ENCODE peak calls at places on chromosomes 4 and X, in eight cellular contexts. One of them, this sample, is unnamed.

GRCh38 chr4:135186002-135186401 is 984.4 kb upstream of the PABPC4L start:
- DNase-seq in stomach: no peak
- DNase-seq in fibroblast of the aortic adventitia: no peak
- DNase-seq in SK-N-SH: no peak
- DNase-seq in AG04450: no peak
- DNase-seq in IMR-90: no peak
- DNase-seq in mucosa of descending colon: no peak
- DNase-seq in pancreas: no peak
- DNase-seq in this sample: no peak

GRCh38 chr4:102449751-102450352 is 51.3 kb upstream of the NFKB1 start:
- DNase-seq in stomach: peak; percentile 33
- DNase-seq in fibroblast of the aortic adventitia: peak; percentile 76
- DNase-seq in SK-N-SH: peak; percentile 41
- DNase-seq in AG04450: peak; percentile 32
- DNase-seq in IMR-90: peak; percentile 64
- DNase-seq in mucosa of descending colon: peak; percentile 80
- DNase-seq in pancreas: no peak
- DNase-seq in this sample: no peak

GRCh38 chr4:158817562-158818370 is 48.9 kb downstream of the FNIP2 start:
- DNase-seq in stomach: no peak
- DNase-seq in fibroblast of the aortic adventitia: no peak
- DNase-seq in SK-N-SH: no peak
- DNase-seq in AG04450: no peak
- DNase-seq in IMR-90: no peak
- DNase-seq in mucosa of descending colon: no peak
- DNase-seq in pancreas: no peak
- DNase-seq in this sample: no peak

GRCh38 chrX:13317366-13317765 is 2.5 kb downstream of the ATXN3L start:
- DNase-seq in stomach: no peak
- DNase-seq in fibroblast of the aortic adventitia: no peak
- DNase-seq in SK-N-SH: no peak
- DNase-seq in AG04450: no peak
- DNase-seq in IMR-90: no peak
- DNase-seq in mucosa of descending colon: no peak
- DNase-seq in pancreas: no peak
- DNase-seq in this sample: no peak

GRCh38 chr4:140078366-140078765 is 75.6 kb downstream of the MAML3 start:
- DNase-seq in stomach: no peak
- DNase-seq in fibroblast of the aortic adventitia: peak; percentile 23
- DNase-seq in SK-N-SH: no peak
- DNase-seq in AG04450: no peak
- DNase-seq in IMR-90: peak; percentile 51
- DNase-seq in mucosa of descending colon: no peak
- DNase-seq in pancreas: no peak
- DNase-seq in this sample: no peak

GRCh38 chr4:184293552-184293951 is 75.9 kb upstream of the ENPP6 start:
- DNase-seq in stomach: peak; percentile 64
- DNase-seq in fibroblast of the aortic adventitia: no peak
- DNase-seq in SK-N-SH: no peak
- DNase-seq in AG04450: no peak
- DNase-seq in IMR-90: no peak
- DNase-seq in mucosa of descending colon: peak; percentile 61
- DNase-seq in pancreas: no peak
- DNase-seq in this sample: no peak

GRCh38 chrX:43677993-43678392 is 21.9 kb downstream of the MAOA start:
- DNase-seq in stomach: peak; percentile 32
- DNase-seq in fibroblast of the aortic adventitia: no peak
- DNase-seq in SK-N-SH: no peak
- DNase-seq in AG04450: no peak
- DNase-seq in IMR-90: no peak
- DNase-seq in mucosa of descending colon: peak; percentile 53
- DNase-seq in pancreas: no peak
- DNase-seq in this sample: no peak

GRCh38 chrX:24148118-24148517 is 1.4 kb upstream of the ZFX start:
- DNase-seq in stomach: no peak
- DNase-seq in fibroblast of the aortic adventitia: no peak
- DNase-seq in SK-N-SH: no peak
- DNase-seq in AG04450: no peak
- DNase-seq in IMR-90: peak; percentile 11
- DNase-seq in mucosa of descending colon: no peak
- DNase-seq in pancreas: no peak
- DNase-seq in this sample: no peak

GRCh38 chr4:32472918-32473317 is 1752.7 kb downstream of the PCDH7 start:
- DNase-seq in stomach: no peak
- DNase-seq in fibroblast of the aortic adventitia: no peak
- DNase-seq in SK-N-SH: no peak
- DNase-seq in AG04450: no peak
- DNase-seq in IMR-90: no peak
- DNase-seq in mucosa of descending colon: no peak
- DNase-seq in pancreas: no peak
- DNase-seq in this sample: no peak

GRCh38 chr4:82652062-82652461 is 90.3 kb upstream of the TMEM150C start:
- DNase-seq in stomach: no peak
- DNase-seq in fibroblast of the aortic adventitia: peak; percentile 20
- DNase-seq in SK-N-SH: no peak
- DNase-seq in AG04450: no peak
- DNase-seq in IMR-90: peak; percentile 23
- DNase-seq in mucosa of descending colon: no peak
- DNase-seq in pancreas: no peak
- DNase-seq in this sample: no peak

GRCh38 chr4:110156442-110156841 is 42.0 kb downstream of the ELOVL6 start:
- DNase-seq in stomach: no peak
- DNase-seq in fibroblast of the aortic adventitia: no peak
- DNase-seq in SK-N-SH: no peak
- DNase-seq in AG04450: no peak
- DNase-seq in IMR-90: no peak
- DNase-seq in mucosa of descending colon: no peak
- DNase-seq in pancreas: no peak
- DNase-seq in this sample: no peak

GRCh38 chr4:113961322-113961698 is 18.1 kb downstream of the ARSJ start:
- DNase-seq in stomach: no peak
- DNase-seq in fibroblast of the aortic adventitia: peak; percentile 86
- DNase-seq in SK-N-SH: no peak
- DNase-seq in AG04450: peak; percentile 68
- DNase-seq in IMR-90: peak; percentile 84
- DNase-seq in mucosa of descending colon: no peak
- DNase-seq in pancreas: no peak
- DNase-seq in this sample: no peak

GRCh38 chr4:14816592-14817273 is 185.5 kb upstream of the CPEB2 start:
- DNase-seq in stomach: no peak
- DNase-seq in fibroblast of the aortic adventitia: no peak
- DNase-seq in SK-N-SH: peak; percentile 3
- DNase-seq in AG04450: no peak
- DNase-seq in IMR-90: no peak
- DNase-seq in mucosa of descending colon: no peak
- DNase-seq in pancreas: no peak
- DNase-seq in this sample: no peak

DNA sequence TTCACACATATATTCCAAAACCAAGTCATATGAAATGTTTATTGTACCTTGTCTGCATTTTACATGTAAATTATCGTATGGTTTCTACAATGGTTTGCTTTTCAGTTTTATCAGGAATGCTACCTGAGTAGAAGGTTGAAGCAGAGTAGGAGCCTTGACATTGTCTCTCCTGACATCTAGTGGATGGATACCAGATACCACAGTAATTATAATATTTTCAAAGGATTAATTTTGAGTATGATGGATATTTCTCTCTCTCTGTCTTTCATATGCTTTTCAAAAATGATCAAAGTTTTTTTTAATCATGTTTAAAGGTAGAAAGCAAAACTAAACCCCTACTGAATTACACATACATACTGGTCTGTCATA is 109.4 kb upstream of the KLHL13 start:
- DNase-seq in stomach: no peak
- DNase-seq in fibroblast of the aortic adventitia: peak; percentile 16
- DNase-seq in SK-N-SH: peak; percentile 35
- DNase-seq in AG04450: no peak
- DNase-seq in IMR-90: no peak
- DNase-seq in mucosa of descending colon: no peak
- DNase-seq in pancreas: no peak
- DNase-seq in this sample: no peak
- H3K4me3 ChIP-seq in stomach: no peak overlapping the region
- H3K4me3 ChIP-seq in fibroblast of the aortic adventitia: no peak overlapping the region
- H3K4me3 ChIP-seq in SK-N-SH: peak overlapping the region; percentile 30
- H3K4me3 ChIP-seq in AG04450: no peak overlapping the region
- H3K4me3 ChIP-seq in IMR-90: no peak overlapping the region
- H3K4me3 ChIP-seq in mucosa of descending colon: no peak overlapping the region
- H3K4me3 ChIP-seq in pancreas: no peak overlapping the region
- H3K4me3 ChIP-seq in this sample: no peak overlapping the region

GRCh38 chr4:126582737-126583136 is 1050.0 kb upstream of the INTU start:
- DNase-seq in stomach: no peak
- DNase-seq in fibroblast of the aortic adventitia: no peak
- DNase-seq in SK-N-SH: no peak
- DNase-seq in AG04450: no peak
- DNase-seq in IMR-90: peak; percentile 5
- DNase-seq in mucosa of descending colon: no peak
- DNase-seq in pancreas: no peak
- DNase-seq in this sample: peak; percentile 24

GRCh38 chr4:126583509-126583908 is 1049.2 kb upstream of the INTU start:
- DNase-seq in stomach: no peak
- DNase-seq in fibroblast of the aortic adventitia: peak; percentile 11
- DNase-seq in SK-N-SH: no peak
- DNase-seq in AG04450: no peak
- DNase-seq in IMR-90: peak; percentile 26
- DNase-seq in mucosa of descending colon: no peak
- DNase-seq in pancreas: no peak
- DNase-seq in this sample: no peak
- TF ChIP-seq CTCF in stomach: no peak
- TF ChIP-seq CTCF in fibroblast of the aortic adventitia: peak; percentile 27
- TF ChIP-seq CTCF in SK-N-SH: peak; percentile 31
- TF ChIP-seq CTCF in AG04450: peak; percentile 48
- TF ChIP-seq CTCF in IMR-90: peak; percentile 37
- TF ChIP-seq CTCF in mucosa of descending colon: no peak
- TF ChIP-seq CTCF in pancreas: no peak
- TF ChIP-seq CTCF in this sample: no peak

GRCh38 chrX:19640063-19640462 is 124.8 kb upstream of the MAP3K15 start:
- DNase-seq in stomach: no peak
- DNase-seq in fibroblast of the aortic adventitia: no peak
- DNase-seq in SK-N-SH: no peak
- DNase-seq in AG04450: no peak
- DNase-seq in IMR-90: no peak
- DNase-seq in mucosa of descending colon: no peak
- DNase-seq in pancreas: no peak
- DNase-seq in this sample: no peak
- H3K4me3 ChIP-seq in stomach: no peak overlapping the region
- H3K4me3 ChIP-seq in fibroblast of the aortic adventitia: no peak overlapping the region
- H3K4me3 ChIP-seq in SK-N-SH: peak overlapping the region; percentile 55
- H3K4me3 ChIP-seq in AG04450: no peak overlapping the region
- H3K4me3 ChIP-seq in IMR-90: no peak overlapping the region
- H3K4me3 ChIP-seq in mucosa of descending colon: no peak overlapping the region
- H3K4me3 ChIP-seq in pancreas: no peak overlapping the region
- H3K4me3 ChIP-seq in this sample: no peak overlapping the region

DNA sequence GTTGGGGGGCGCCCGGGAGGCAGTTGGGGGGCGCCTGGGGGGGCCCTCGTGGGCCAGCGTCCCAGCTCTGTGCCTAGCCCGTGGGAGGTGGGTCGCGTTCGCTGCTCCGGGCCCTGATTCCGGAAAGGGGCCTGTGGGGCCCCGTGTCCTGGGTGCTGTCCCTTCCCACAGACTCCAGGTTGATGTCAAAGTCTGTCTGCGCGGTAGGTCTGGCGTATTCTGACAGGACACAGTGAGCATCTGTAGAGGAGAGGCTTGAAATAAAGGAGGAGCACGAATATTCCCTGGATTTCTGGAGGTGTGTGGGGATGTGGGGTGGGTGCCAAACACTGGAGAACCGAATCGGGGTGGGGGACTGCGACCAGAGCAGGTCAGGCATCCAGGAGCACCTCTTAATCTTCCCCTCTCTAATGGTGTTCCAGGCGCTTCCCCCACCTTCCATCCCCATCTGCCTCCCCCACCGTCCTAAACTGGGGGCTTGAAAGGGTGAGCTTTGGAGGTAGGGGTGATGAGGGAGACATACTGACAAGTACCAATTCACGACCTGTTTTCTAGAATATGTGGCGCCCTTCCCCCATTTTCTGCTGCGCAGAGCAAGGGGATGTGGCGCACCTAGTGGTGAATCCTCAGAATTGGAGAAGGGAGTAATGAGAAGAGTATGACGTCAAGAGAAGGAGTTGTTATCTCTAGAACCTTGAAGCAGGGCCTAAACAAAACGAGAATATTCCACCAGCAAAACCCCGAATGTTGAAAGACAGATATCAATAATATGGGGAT is 873 bp downstream of the GPRASP1 start:
- DNase-seq in stomach: no peak
- DNase-seq in fibroblast of the aortic adventitia: peak; percentile 45
- DNase-seq in SK-N-SH: peak; percentile 52
- DNase-seq in AG04450: no peak
- DNase-seq in IMR-90: peak; percentile 29
- DNase-seq in mucosa of descending colon: peak; percentile 47
- DNase-seq in pancreas: no peak
- DNase-seq in this sample: no peak
- TF ChIP-seq CTCF in stomach: no peak
- TF ChIP-seq CTCF in fibroblast of the aortic adventitia: peak; percentile 57
- TF ChIP-seq CTCF in SK-N-SH: peak; percentile 64
- TF ChIP-seq CTCF in AG04450: peak; percentile 61
- TF ChIP-seq CTCF in IMR-90: peak; percentile 55
- TF ChIP-seq CTCF in mucosa of descending colon: no peak
- TF ChIP-seq CTCF in pancreas: no peak
- TF ChIP-seq CTCF in this sample: peak; percentile 33

DNA sequence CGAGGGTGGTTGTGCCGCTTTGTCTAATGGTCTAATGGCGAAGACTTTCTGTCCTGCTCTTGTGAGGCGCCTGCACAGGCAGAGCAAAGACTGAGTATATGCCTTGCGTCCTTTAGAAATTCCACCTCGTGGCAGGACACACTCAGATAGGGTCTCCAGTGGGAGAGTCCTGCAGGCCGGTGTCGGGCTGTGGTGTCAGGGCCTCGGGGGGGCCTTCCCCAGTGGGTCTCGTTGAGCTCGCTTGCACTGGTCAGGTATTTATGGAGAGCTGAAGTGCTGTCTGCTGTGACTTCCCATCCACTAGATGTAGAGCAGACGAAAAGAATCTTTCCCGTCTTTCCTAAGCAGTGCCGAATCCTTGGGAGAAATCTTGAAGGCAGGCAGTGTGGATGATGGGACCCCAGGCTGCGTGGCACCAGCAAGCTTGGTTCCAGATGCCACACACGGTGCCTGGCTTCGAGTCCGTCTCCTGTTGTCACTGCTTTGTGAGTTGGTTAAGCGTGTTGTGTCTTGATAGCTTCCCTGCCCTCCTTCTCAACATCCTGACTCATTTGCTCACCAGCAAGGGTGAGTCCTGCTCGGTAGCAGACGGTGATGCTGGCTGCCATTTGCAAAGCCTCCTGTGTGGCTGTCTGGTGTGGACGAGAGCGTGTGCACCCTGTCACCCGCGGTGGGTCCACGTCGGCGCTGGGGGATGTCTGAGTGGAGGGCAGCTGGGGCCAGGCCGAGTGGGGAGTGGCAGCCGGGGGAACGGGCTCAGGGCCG is 20.5 kb downstream of the MAEA start:
- DNase-seq in stomach: no peak
- DNase-seq in fibroblast of the aortic adventitia: peak; percentile 10
- DNase-seq in SK-N-SH: no peak
- DNase-seq in AG04450: no peak
- DNase-seq in IMR-90: peak; percentile 16
- DNase-seq in mucosa of descending colon: no peak
- DNase-seq in pancreas: peak; percentile 35
- DNase-seq in this sample: peak; percentile 79
- H3K4me3 ChIP-seq in stomach: peak overlapping the region; percentile 46
- H3K4me3 ChIP-seq in fibroblast of the aortic adventitia: peak overlapping the region; percentile 69
- H3K4me3 ChIP-seq in SK-N-SH: peak overlapping the region; percentile 48
- H3K4me3 ChIP-seq in AG04450: peak overlapping the region; percentile 63
- H3K4me3 ChIP-seq in IMR-90: peak overlapping the region; percentile 37
- H3K4me3 ChIP-seq in mucosa of descending colon: no peak overlapping the region
- H3K4me3 ChIP-seq in pancreas: peak overlapping the region; percentile 30
- H3K4me3 ChIP-seq in this sample: peak overlapping the region; percentile 34

This sample was measured in left lung.